ENCODE peak calls at places on chromosomes 1 and 21, in six cellular contexts. K is cardiac fibroblast, Z is choroid plexus epithelial cell, L is hepatocyte, I is bronchial epithelial cell, N is Peyer's patch. R is an unnamed sample.
A peak's percentile ranks its signal among the peaks of the same experiment; 100 is the strongest.

GRCh38 chr1:94106716-94107115 is 14.2 kb downstream of the ABCA4 start:
- DNase-seq in L (no peak), K (no peak), I (no peak), N (peak; percentile 35), Z (no peak), R (peak; percentile 38)

GRCh38 chr1:193457676-193458075 is 271.3 kb upstream of the B3GALT2 start:
- DNase-seq in L (no peak), N (no peak), K (no peak), Z (no peak), I (peak; percentile 22), R (peak; percentile 39)

GRCh38 chr21:14923468-14923867 is 141.3 kb downstream of the NRIP1 start:
- DNase-seq in N (no peak), K (peak; percentile 39), Z (peak; percentile 47), I (no peak), L (no peak), R (peak; percentile 62)

GRCh38 chr1:165747632-165748452 is 20.8 kb downstream of the TMCO1 start:
- DNase-seq in Z (no peak), I (no peak), N (peak; percentile 65), K (no peak), L (peak; percentile 57), R (no peak)

GRCh38 chr1:14476170-14476955 is 122.1 kb upstream of the KAZN start:
- DNase-seq in K (no peak), L (no peak), Z (peak; percentile 33), N (no peak), I (no peak), R (peak; percentile 38)

GRCh38 chr1:55049914-55050278 is 10.5 kb downstream of the PCSK9 start:
- DNase-seq in I (no peak), K (peak; percentile 74), Z (peak; percentile 80), L (peak; percentile 56), N (peak; percentile 45), R (no peak)

GRCh38 chr1:172390620-172391491 is 29.6 kb upstream of the C1orf105 start:
- DNase-seq in N (peak; percentile 74), Z (no peak), I (peak; percentile 34), L (peak; percentile 37), K (no peak), R (peak; percentile 62)

GRCh38 chr1:175933801-175934200 is 190.4 kb upstream of the TNR start:
- DNase-seq in Z (no peak), K (peak; percentile 25), I (no peak), N (no peak), L (no peak), R (peak; percentile 14)

GRCh38 chr1:239872554-239872953 is 219.1 kb upstream of the FMN2 start:
- DNase-seq in N (no peak), Z (no peak), L (no peak), K (no peak), I (no peak), R (no peak)

GRCh38 chr1:53508991-53509663 is 49.9 kb downstream of the DMRTB1 start:
- DNase-seq in L (peak; percentile 75), K (peak; percentile 29), Z (no peak), N (no peak), I (peak; percentile 24), R (peak; percentile 44)

GRCh38 chr1:54381524-54381923 is 24.7 kb downstream of the SSBP3 start:
- DNase-seq in N (no peak), L (no peak), I (no peak), K (no peak), Z (no peak), R (no peak)

GRCh38 chr1:6580119-6580587 is 359 bp downstream of the ZBTB48 start:
- DNase-seq in I (no peak), K (no peak), N (no peak), Z (peak; percentile 25), L (no peak), R (no peak)

GRCh38 chr1:13487143-13487868 is 26.5 kb downstream of the LRRC38 start:
- DNase-seq in Z (no peak), K (no peak), I (no peak), L (no peak), N (no peak), R (no peak)

GRCh38 chr1:49036700-49037099 is 260.0 kb upstream of the BEND5 start:
- DNase-seq in I (no peak), Z (no peak), K (no peak), N (no peak), L (no peak), R (no peak)

GRCh38 chr1:93749894-93750301 is 68.3 kb upstream of the BCAR3 start:
- DNase-seq in N (no peak), Z (peak; percentile 60), L (peak; percentile 30), I (peak; percentile 72), K (no peak), R (no peak)

GRCh38 chr1:92980732-92981647 is 19.7 kb upstream of the DIPK1A start:
- DNase-seq in Z (no peak), K (no peak), N (no peak), I (no peak), L (no peak), R (no peak)

GRCh38 chr1:117842408-117843170 is 86.8 kb downstream of the GDAP2 start:
- DNase-seq in K (no peak), L (no peak), N (no peak), I (no peak), Z (peak; percentile 48), R (no peak)

GRCh38 chr21:39562791-39563770 is 49.7 kb upstream of the B3GALT5 start:
- DNase-seq in K (no peak), N (no peak), I (no peak), L (no peak), Z (no peak), R (no peak)

GRCh38 chr21:37383066-37383465 is 16.5 kb downstream of the DYRK1A start:
- DNase-seq in I (no peak), L (no peak), K (peak; percentile 70), N (no peak), Z (peak; percentile 28), R (no peak)

GRCh38 chr1:197302775-197303174 is 34.7 kb downstream of the CRB1 start:
- DNase-seq in Z (peak; percentile 24), L (no peak), I (peak; percentile 42), K (no peak), N (no peak), R (peak; percentile 41)

GRCh38 chr1:167484726-167485125 is 33.6 kb downstream of the CD247 start:
- DNase-seq in K (no peak), I (no peak), Z (no peak), N (peak; percentile 30), L (no peak), R (no peak)

GRCh38 chr1:31591425-31592093 is 15.2 kb downstream of the TINAGL1 start:
- DNase-seq in Z (no peak), N (no peak), K (no peak), L (no peak), I (peak; percentile 82), R (peak; percentile 76)

GRCh38 chr1:70146488-70146887 is 58.9 kb downstream of the LRRC40 start:
- DNase-seq in I (peak; percentile 80), N (no peak), L (no peak), Z (peak; percentile 39), K (no peak), R (peak; percentile 39)

GRCh38 chr1:181112071-181112929 is 23.8 kb downstream of the IER5 start:
- DNase-seq in I (peak; percentile 100), N (peak; percentile 90), L (peak; percentile 86), Z (peak; percentile 99), K (peak; percentile 97), R (peak; percentile 99)

GRCh38 chr1:33516428-33516827 is 44.0 kb downstream of the ZSCAN20 start:
- DNase-seq in K (no peak), N (no peak), L (no peak), Z (no peak), I (no peak), R (no peak)

GRCh38 chr1:159817276-159818041 is 9.2 kb upstream of the SLAMF8 start:
- DNase-seq in N (peak; percentile 63), I (peak; percentile 96), Z (no peak), K (no peak), L (peak; percentile 58), R (no peak)

GRCh38 chr1:44812822-44813543 is 4.7 kb downstream of the BTBD19 start:
- DNase-seq in I (no peak), Z (peak; percentile 37), L (no peak), K (no peak), N (peak; percentile 52), R (no peak)

DNA sequence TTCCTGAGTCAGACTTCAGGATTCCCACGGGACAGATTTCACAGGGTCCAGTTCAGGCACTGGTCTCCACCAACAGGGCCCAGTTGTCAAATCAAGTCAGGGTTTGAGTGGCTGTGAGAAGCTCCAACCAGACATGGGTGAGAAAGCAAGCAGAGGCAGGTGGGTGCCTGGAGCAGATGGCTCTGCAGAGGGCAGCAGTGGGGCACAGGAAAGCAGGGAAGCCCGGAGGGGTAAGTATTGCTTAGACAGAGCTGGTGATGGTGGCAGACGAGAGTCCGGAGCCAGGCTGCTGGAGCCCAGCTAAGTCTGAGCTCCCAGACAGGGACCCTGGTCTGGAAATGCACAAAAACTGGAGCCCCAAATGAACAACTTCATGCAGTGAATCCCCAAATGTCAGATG is 40.4 kb downstream of the RIMS3 start:
- DNase-seq in K (peak; percentile 26), Z (peak; percentile 38), L (peak; percentile 33), N (peak; percentile 59), I (peak; percentile 30), R (no peak)
- TF ChIP-seq CTCF in K (peak; percentile 52), Z (peak; percentile 59), L (peak; percentile 14), N (no peak), I (peak; percentile 62), R (no peak)

GRCh38 chr21:45128613-45129226 is 54.3 kb downstream of the ADARB1 start:
- DNase-seq in Z (peak; percentile 79), K (peak; percentile 84), I (peak; percentile 58), L (peak; percentile 72), N (peak; percentile 91), R (peak; percentile 70)

GRCh38 chr21:45127937-45128336 is 53.6 kb downstream of the ADARB1 start:
- DNase-seq in N (no peak), I (no peak), L (no peak), Z (no peak), K (no peak), R (no peak)

GRCh38 chr21:45131537-45131999 is 57.2 kb downstream of the ADARB1 start:
- DNase-seq in N (no peak), I (no peak), L (no peak), Z (no peak), K (no peak), R (no peak)

GRCh38 chr21:45129231-45129923 is 55.0 kb downstream of the ADARB1 start:
- DNase-seq in K (peak; percentile 19), N (no peak), I (peak; percentile 46), L (no peak), Z (no peak), R (peak; percentile 15)

GRCh38 chr21:45130324-45130774 is 56.0 kb downstream of the ADARB1 start:
- DNase-seq in Z (peak; percentile 88), I (peak; percentile 76), K (peak; percentile 81), N (no peak), L (peak; percentile 43), R (no peak)
- H3K4me3 ChIP-seq in Z (peak overlapping the region; percentile 51), I (no peak overlapping the region), K (peak overlapping the region; percentile 41), N (no peak overlapping the region), L (no peak overlapping the region), R (peak overlapping the region; percentile 53)

GRCh38 chr1:150364231-150365003 is 470 bp downstream of the RPRD2 start:
- DNase-seq in N (peak; percentile 89), Z (peak; percentile 77), L (peak; percentile 91), I (peak; percentile 63), K (peak; percentile 84), R (peak; percentile 94)
- TF ChIP-seq CTCF in N (no peak), Z (no peak), L (no peak), I (peak; percentile 8), K (no peak), R (no peak)

GRCh38 chr21:36212513-36212780 is 55.8 kb downstream of the DOP1B start:
- DNase-seq in N (no peak), Z (no peak), L (no peak), I (no peak), K (no peak), R (no peak)
- H3K4me3 ChIP-seq in N (no peak overlapping the region), Z (no peak overlapping the region), L (no peak overlapping the region), I (no peak overlapping the region), K (no peak overlapping the region), R (no peak overlapping the region)

R was measured in foreskin fibroblast.